ENCODE peak calls at places on chromosome 2, in eight cellular contexts. One of them, this sample, is unnamed.

GRCh38 chr2:203869610-203870042 is 2.1 kb downstream of the CTLA4 start:
- DNase-seq in WTC11: no peak
- DNase-seq in stomach: no peak
- DNase-seq in H9: no peak
- DNase-seq in RWPE1: no peak
- DNase-seq in HFF-Myc: no peak
- DNase-seq in choroid plexus epithelial cell: no peak
- DNase-seq in A549: no peak
- DNase-seq in this sample: no peak

GRCh38 chr2:56132138-56132537 is 51.7 kb upstream of the CCDC85A start:
- DNase-seq in WTC11: no peak
- DNase-seq in HFF-Myc: peak
- DNase-seq in RWPE1: peak
- DNase-seq in stomach: no peak
- DNase-seq in A549: peak
- DNase-seq in H9: no peak
- DNase-seq in choroid plexus epithelial cell: peak
- DNase-seq in this sample: peak

GRCh38 chr2:20170646-20171250 is 54.2 kb downstream of the SDC1 start:
- DNase-seq in H9: peak
- DNase-seq in stomach: peak
- DNase-seq in WTC11: no peak
- DNase-seq in HFF-Myc: no peak
- DNase-seq in A549: no peak
- DNase-seq in RWPE1: no peak
- DNase-seq in choroid plexus epithelial cell: no peak
- DNase-seq in this sample: no peak

GRCh38 chr2:28277466-28277865 is 115.2 kb upstream of the FOSL2 start:
- DNase-seq in H9: no peak
- DNase-seq in A549: no peak
- DNase-seq in HFF-Myc: no peak
- DNase-seq in choroid plexus epithelial cell: no peak
- DNase-seq in RWPE1: no peak
- DNase-seq in stomach: no peak
- DNase-seq in WTC11: no peak
- DNase-seq in this sample: no peak

GRCh38 chr2:207253946-207254345 is 88.2 kb upstream of the KLF7 start:
- DNase-seq in HFF-Myc: peak
- DNase-seq in WTC11: no peak
- DNase-seq in RWPE1: peak
- DNase-seq in H9: no peak
- DNase-seq in stomach: no peak
- DNase-seq in A549: peak
- DNase-seq in choroid plexus epithelial cell: peak
- DNase-seq in this sample: peak

GRCh38 chr2:173280853-173281252 is 73.8 kb upstream of the CDCA7 start:
- DNase-seq in choroid plexus epithelial cell: no peak
- DNase-seq in stomach: no peak
- DNase-seq in HFF-Myc: no peak
- DNase-seq in A549: no peak
- DNase-seq in H9: no peak
- DNase-seq in RWPE1: no peak
- DNase-seq in WTC11: no peak
- DNase-seq in this sample: no peak

GRCh38 chr2:37582911-37583310 is 88.5 kb downstream of the CDC42EP3 start:
- DNase-seq in RWPE1: no peak
- DNase-seq in stomach: no peak
- DNase-seq in A549: no peak
- DNase-seq in HFF-Myc: no peak
- DNase-seq in H9: no peak
- DNase-seq in choroid plexus epithelial cell: no peak
- DNase-seq in WTC11: no peak
- DNase-seq in this sample: no peak

GRCh38 chr2:238123218-238123971 is 15.1 kb upstream of the KLHL30 start:
- DNase-seq in HFF-Myc: no peak
- DNase-seq in choroid plexus epithelial cell: no peak
- DNase-seq in A549: no peak
- DNase-seq in stomach: no peak
- DNase-seq in H9: no peak
- DNase-seq in RWPE1: no peak
- DNase-seq in WTC11: no peak
- DNase-seq in this sample: no peak

GRCh38 chr2:218010838-218011616 is 8.2 kb upstream of the TNS1 start:
- DNase-seq in HFF-Myc: no peak
- DNase-seq in RWPE1: no peak
- DNase-seq in H9: peak
- DNase-seq in A549: no peak
- DNase-seq in stomach: no peak
- DNase-seq in choroid plexus epithelial cell: no peak
- DNase-seq in WTC11: no peak
- DNase-seq in this sample: no peak

GRCh38 chr2:128608911-128609880 is 290.5 kb upstream of the HS6ST1 start:
- DNase-seq in choroid plexus epithelial cell: no peak
- DNase-seq in A549: no peak
- DNase-seq in HFF-Myc: no peak
- DNase-seq in stomach: no peak
- DNase-seq in WTC11: no peak
- DNase-seq in H9: no peak
- DNase-seq in RWPE1: no peak
- DNase-seq in this sample: no peak

GRCh38 chr2:209974566-209974965 is 27.9 kb upstream of the RPE start:
- DNase-seq in A549: no peak
- DNase-seq in H9: no peak
- DNase-seq in WTC11: no peak
- DNase-seq in HFF-Myc: no peak
- DNase-seq in RWPE1: peak
- DNase-seq in stomach: no peak
- DNase-seq in choroid plexus epithelial cell: no peak
- DNase-seq in this sample: peak

GRCh38 chr2:45276914-45277313 is 267.7 kb upstream of the SIX2 start:
- DNase-seq in A549: peak
- DNase-seq in choroid plexus epithelial cell: no peak
- DNase-seq in H9: no peak
- DNase-seq in HFF-Myc: no peak
- DNase-seq in stomach: no peak
- DNase-seq in RWPE1: no peak
- DNase-seq in WTC11: no peak
- DNase-seq in this sample: peak

GRCh38 chr2:212032032-212032431 is 506.6 kb downstream of the ERBB4 start:
- DNase-seq in stomach: no peak
- DNase-seq in choroid plexus epithelial cell: peak
- DNase-seq in RWPE1: no peak
- DNase-seq in H9: no peak
- DNase-seq in HFF-Myc: no peak
- DNase-seq in A549: no peak
- DNase-seq in WTC11: no peak
- DNase-seq in this sample: peak

GRCh38 chr2:98577313-98577712 is 31.0 kb downstream of the COA5 start:
- DNase-seq in RWPE1: no peak
- DNase-seq in A549: no peak
- DNase-seq in WTC11: no peak
- DNase-seq in H9: no peak
- DNase-seq in choroid plexus epithelial cell: no peak
- DNase-seq in stomach: no peak
- DNase-seq in HFF-Myc: no peak
- DNase-seq in this sample: no peak
- TF ChIP-seq CTCF in RWPE1: no peak
- TF ChIP-seq CTCF in A549: no peak
- TF ChIP-seq CTCF in WTC11: no peak
- TF ChIP-seq CTCF in H9: no peak
- TF ChIP-seq CTCF in choroid plexus epithelial cell: peak
- TF ChIP-seq CTCF in stomach: no peak
- TF ChIP-seq CTCF in HFF-Myc: no peak
- TF ChIP-seq CTCF in this sample: peak

GRCh38 chr2:235201796-235202195 is 250.0 kb downstream of the SH3BP4 start:
- DNase-seq in RWPE1: no peak
- DNase-seq in H9: no peak
- DNase-seq in stomach: no peak
- DNase-seq in HFF-Myc: no peak
- DNase-seq in WTC11: no peak
- DNase-seq in choroid plexus epithelial cell: peak
- DNase-seq in A549: no peak
- DNase-seq in this sample: no peak

GRCh38 chr2:235194836-235195235 is 243.0 kb downstream of the SH3BP4 start:
- DNase-seq in stomach: no peak
- DNase-seq in WTC11: no peak
- DNase-seq in H9: no peak
- DNase-seq in RWPE1: no peak
- DNase-seq in choroid plexus epithelial cell: no peak
- DNase-seq in A549: no peak
- DNase-seq in HFF-Myc: no peak
- DNase-seq in this sample: no peak

GRCh38 chr2:235200216-235200615 is 248.4 kb downstream of the SH3BP4 start:
- DNase-seq in HFF-Myc: no peak
- DNase-seq in RWPE1: no peak
- DNase-seq in choroid plexus epithelial cell: no peak
- DNase-seq in A549: no peak
- DNase-seq in H9: no peak
- DNase-seq in stomach: no peak
- DNase-seq in WTC11: no peak
- DNase-seq in this sample: no peak

GRCh38 chr2:235195921-235196320 is 244.1 kb downstream of the SH3BP4 start:
- DNase-seq in RWPE1: no peak
- DNase-seq in A549: no peak
- DNase-seq in HFF-Myc: no peak
- DNase-seq in choroid plexus epithelial cell: no peak
- DNase-seq in H9: no peak
- DNase-seq in WTC11: no peak
- DNase-seq in stomach: no peak
- DNase-seq in this sample: no peak

DNA sequence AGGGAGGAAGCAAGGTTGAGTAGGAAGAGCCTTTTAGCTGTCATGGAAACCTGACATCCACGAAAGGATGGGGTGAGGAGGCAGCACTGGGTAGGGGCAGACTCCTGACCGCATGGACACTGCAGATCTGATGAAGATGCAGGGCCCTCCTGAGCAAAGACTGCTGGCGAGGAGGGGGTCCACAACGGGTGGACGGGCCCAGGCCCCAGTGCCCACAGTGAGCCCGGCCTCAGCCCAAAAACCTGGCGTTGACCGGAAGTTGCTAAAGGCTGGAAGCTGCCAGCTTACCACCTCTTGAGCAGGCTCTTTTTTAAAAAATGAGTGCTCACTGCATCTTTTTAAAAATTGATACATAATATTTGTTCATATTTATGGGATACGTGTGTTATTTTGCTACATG is 247.3 kb downstream of the SH3BP4 start:
- DNase-seq in HFF-Myc: no peak
- DNase-seq in stomach: no peak
- DNase-seq in H9: no peak
- DNase-seq in RWPE1: no peak
- DNase-seq in A549: no peak
- DNase-seq in choroid plexus epithelial cell: no peak
- DNase-seq in WTC11: no peak
- DNase-seq in this sample: no peak
- TF ChIP-seq CTCF in HFF-Myc: no peak
- TF ChIP-seq CTCF in stomach: no peak
- TF ChIP-seq CTCF in H9: no peak
- TF ChIP-seq CTCF in RWPE1: no peak
- TF ChIP-seq CTCF in A549: no peak
- TF ChIP-seq CTCF in choroid plexus epithelial cell: no peak
- TF ChIP-seq CTCF in WTC11: no peak
- TF ChIP-seq CTCF in this sample: no peak

DNA sequence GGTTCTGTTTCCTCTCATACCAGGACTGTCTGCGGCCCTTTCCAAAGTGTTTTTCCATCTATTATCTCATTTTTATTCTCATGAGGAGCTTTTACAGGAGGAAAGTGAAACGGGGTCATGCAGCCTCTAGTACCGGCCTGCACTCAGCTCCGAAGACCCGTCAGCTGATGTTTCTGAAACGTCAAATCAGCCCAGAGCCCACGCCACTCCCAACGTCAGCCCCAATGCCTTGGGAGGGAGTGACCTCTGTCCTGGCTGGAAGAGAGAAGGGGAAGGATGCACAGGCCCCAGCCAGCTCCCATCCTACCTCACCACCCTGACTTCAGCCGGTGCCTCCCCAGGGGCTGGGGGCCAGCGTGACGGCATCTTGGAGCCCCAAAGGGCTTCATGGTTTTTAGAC is 58.5 kb downstream of the ADCY3 start:
- DNase-seq in stomach: no peak
- DNase-seq in choroid plexus epithelial cell: no peak
- DNase-seq in H9: no peak
- DNase-seq in RWPE1: no peak
- DNase-seq in HFF-Myc: no peak
- DNase-seq in WTC11: no peak
- DNase-seq in A549: no peak
- DNase-seq in this sample: no peak
- TF ChIP-seq CTCF in stomach: no peak
- TF ChIP-seq CTCF in choroid plexus epithelial cell: no peak
- TF ChIP-seq CTCF in H9: no peak
- TF ChIP-seq CTCF in RWPE1: no peak
- TF ChIP-seq CTCF in HFF-Myc: no peak
- TF ChIP-seq CTCF in WTC11: no peak
- TF ChIP-seq CTCF in A549: no peak
- TF ChIP-seq CTCF in this sample: no peak

GRCh38 chr2:6864938-6865345 is 765 bp downstream of the CMPK2 start:
- DNase-seq in H9: peak
- DNase-seq in WTC11: peak
- DNase-seq in RWPE1: no peak
- DNase-seq in stomach: peak
- DNase-seq in HFF-Myc: no peak
- DNase-seq in A549: peak
- DNase-seq in choroid plexus epithelial cell: peak
- DNase-seq in this sample: no peak

GRCh38 chr2:6865346-6866238 is at the start of gene CMPK2:
- DNase-seq in WTC11: peak
- DNase-seq in choroid plexus epithelial cell: peak
- DNase-seq in H9: peak
- DNase-seq in RWPE1: peak
- DNase-seq in A549: peak
- DNase-seq in stomach: peak
- DNase-seq in HFF-Myc: no peak
- DNase-seq in this sample: peak

GRCh38 chr2:6866982-6867381 is 1.3 kb upstream of the CMPK2 start:
- DNase-seq in WTC11: no peak
- DNase-seq in HFF-Myc: no peak
- DNase-seq in stomach: no peak
- DNase-seq in H9: no peak
- DNase-seq in RWPE1: no peak
- DNase-seq in A549: no peak
- DNase-seq in choroid plexus epithelial cell: no peak
- DNase-seq in this sample: no peak

GRCh38 chr2:6864251-6864758 is 1.4 kb downstream of the CMPK2 start:
- DNase-seq in stomach: no peak
- DNase-seq in choroid plexus epithelial cell: peak
- DNase-seq in WTC11: no peak
- DNase-seq in H9: no peak
- DNase-seq in RWPE1: no peak
- DNase-seq in A549: no peak
- DNase-seq in HFF-Myc: no peak
- DNase-seq in this sample: no peak

DNA sequence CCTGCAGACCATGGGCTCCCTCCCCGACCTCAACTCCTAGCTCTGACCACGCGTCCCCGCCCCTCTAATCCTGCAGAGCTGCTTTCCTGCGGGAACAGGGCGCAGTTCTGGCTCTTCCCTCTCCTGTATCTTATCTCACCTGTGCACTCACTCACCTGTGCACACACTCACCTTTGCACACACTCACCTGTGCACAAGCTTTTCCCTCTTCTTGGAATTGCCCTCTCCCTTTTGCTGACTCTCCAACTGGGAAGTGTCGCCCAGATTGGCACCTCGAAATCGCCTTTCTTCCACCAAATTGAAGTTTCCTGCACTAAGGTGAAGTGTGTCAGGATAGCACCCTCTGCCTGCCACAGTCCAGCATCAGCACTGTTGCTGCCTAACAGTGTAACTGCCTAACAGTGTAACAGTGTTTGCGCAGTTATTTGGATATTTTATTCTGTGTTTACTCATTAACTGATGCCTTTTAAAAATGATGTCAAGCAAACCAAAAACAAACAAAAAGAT is 585 bp upstream of the CMPK2 start:
- DNase-seq in H9: peak
- DNase-seq in HFF-Myc: no peak
- DNase-seq in choroid plexus epithelial cell: peak
- DNase-seq in A549: peak
- DNase-seq in stomach: peak
- DNase-seq in WTC11: peak
- DNase-seq in RWPE1: peak
- DNase-seq in this sample: peak
- TF ChIP-seq CTCF in H9: peak
- TF ChIP-seq CTCF in HFF-Myc: peak
- TF ChIP-seq CTCF in choroid plexus epithelial cell: peak
- TF ChIP-seq CTCF in A549: peak
- TF ChIP-seq CTCF in stomach: peak
- TF ChIP-seq CTCF in WTC11: no peak
- TF ChIP-seq CTCF in RWPE1: peak
- TF ChIP-seq CTCF in this sample: peak

This sample was measured in PC-3.